ENCODE peak calls at places on chromosomes 16 and 17, in four cellular contexts. Q is K562, F is GM12878, R is HepG2. O is an unnamed sample.

GRCh38 chr17:40417258-40417608 is 463 bp downstream of the TOP2A start:
- DNase-seq in Q (peak), F (no peak), R (peak), O (no peak)

GRCh38 chr16:57498031-57498430 is 11.7 kb upstream of the DOK4 start:
- DNase-seq in Q (no peak), F (no peak), R (no peak), O (no peak)

GRCh38 chr16:65106792-65107191 is 15.1 kb downstream of the CDH11 start:
- DNase-seq in Q (no peak), F (no peak), R (no peak), O (no peak)

GRCh38 chr17:66834919-66835454 is at the start of gene CACNG5:
- DNase-seq in Q (peak), F (no peak), R (no peak), O (peak)

GRCh38 chr17:16106161-16106891 is 106.7 kb downstream of the TTC19 start:
- DNase-seq in Q (peak), F (no peak), R (peak), O (no peak)

GRCh38 chr17:38444151-38444550 is 15.9 kb downstream of the ARHGAP23 start:
- DNase-seq in Q (peak), F (no peak), R (peak), O (peak)

GRCh38 chr16:20727181-20727580 is 14.4 kb downstream of the THUMPD1 start:
- DNase-seq in Q (no peak), F (no peak), R (no peak), O (no peak)

GRCh38 chr17:44333371-44333770 is 8.7 kb upstream of the SLC25A39 start:
- DNase-seq in Q (no peak), F (no peak), R (no peak), O (no peak)

GRCh38 chr16:71396589-71396988 is 38.1 kb downstream of the CALB2 start:
- DNase-seq in Q (no peak), F (no peak), R (no peak), O (no peak)

GRCh38 chr16:80899804-80900592 is 95.6 kb upstream of the CDYL2 start:
- DNase-seq in Q (peak), F (no peak), R (peak), O (no peak)

GRCh38 chr17:36641877-36642845 is 40.8 kb downstream of the MRM1 start:
- DNase-seq in Q (no peak), F (no peak), R (no peak), O (peak)

GRCh38 chr16:57938936-57939871 is 31.7 kb downstream of the CNGB1 start:
- DNase-seq in Q (no peak), F (no peak), R (peak), O (no peak)

GRCh38 chr16:10935491-10935890 is 6.8 kb downstream of the DEXI start:
- DNase-seq in Q (no peak), F (no peak), R (no peak), O (no peak)

GRCh38 chr17:50261051-50261915 is 13.0 kb upstream of the TMEM92 start:
- DNase-seq in Q (peak), F (no peak), R (no peak), O (no peak)

GRCh38 chr16:67115649-67116048 is 5.9 kb downstream of the PHAF1 start:
- DNase-seq in Q (no peak), F (no peak), R (no peak), O (no peak)

GRCh38 chr17:752620-753219 is 656 bp upstream of the GEMIN4 start:
- DNase-seq in Q (peak), F (no peak), R (no peak), O (peak)

GRCh38 chr17:66190738-66191606 is 961 bp downstream of the CEP112 start:
- DNase-seq in Q (no peak), F (no peak), R (peak), O (no peak)

GRCh38 chr16:6616746-6617145 is 715.9 kb upstream of the RBFOX1 start:
- DNase-seq in Q (no peak), F (no peak), R (no peak), O (no peak)

GRCh38 chr16:14423344-14423743 is 206.7 kb downstream of the PARN start:
- DNase-seq in Q (no peak), F (no peak), R (no peak), O (no peak)

GRCh38 chr16:12436201-12436657 is 367.5 kb downstream of the CPPED1 start:
- DNase-seq in Q (no peak), F (no peak), R (no peak), O (peak)

GRCh38 chr17:50518265-50519023 is 10.2 kb downstream of the MYCBPAP start:
- DNase-seq in Q (no peak), F (no peak), R (peak), O (no peak)

GRCh38 chr16:85055503-85056210 is 28.1 kb downstream of the KIAA0513 start:
- DNase-seq in Q (peak), F (peak), R (peak), O (no peak)

DNA sequence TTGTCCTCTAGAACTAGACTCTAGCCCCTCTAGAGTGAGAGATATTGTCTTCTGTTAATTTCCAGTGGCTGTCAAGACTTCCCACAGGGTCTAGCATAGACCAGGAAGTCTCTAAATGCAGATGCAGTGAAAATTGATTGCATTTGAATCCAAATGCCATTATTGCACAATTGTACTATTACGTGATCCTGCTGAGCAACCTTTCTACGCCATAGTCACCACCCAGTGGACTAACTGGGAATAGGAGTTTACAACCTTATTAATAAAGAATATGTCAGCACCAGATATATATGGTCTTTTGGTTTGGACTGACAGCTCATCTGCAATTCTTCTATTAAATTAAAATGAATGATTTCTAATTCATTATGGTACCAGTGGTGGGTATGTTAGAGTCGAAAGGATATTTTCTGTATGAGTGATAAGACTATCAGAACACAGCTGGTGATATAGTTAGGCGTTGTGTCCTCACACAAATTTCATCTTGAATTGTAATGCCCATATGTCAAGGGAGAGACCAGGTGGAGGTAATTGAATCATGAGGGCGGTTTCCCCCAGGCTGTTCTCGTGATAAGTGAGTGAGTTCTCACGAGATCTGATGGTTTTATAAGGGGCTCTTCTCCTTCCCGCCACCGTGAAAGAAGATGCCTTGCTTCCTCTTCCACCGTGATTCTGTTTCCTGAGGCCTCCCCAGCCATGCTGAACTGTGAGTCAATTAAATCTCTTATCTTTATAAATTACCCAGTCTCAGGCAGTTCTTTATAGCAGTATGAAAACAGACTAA is 138.9 kb upstream of the CA10 start:
- DNase-seq in Q (no peak), F (no peak), R (peak), O (no peak)
- TF ChIP-seq CBFB in Q (no peak), F (no peak), R (no peak), O (no peak)

GRCh38 chr16:24534634-24535033 is 4.7 kb upstream of the RBBP6 start:
- DNase-seq in Q (no peak), F (no peak), R (peak), O (no peak)
- TF ChIP-seq CBFB in Q (no peak), F (no peak), R (no peak), O (no peak)

DNA sequence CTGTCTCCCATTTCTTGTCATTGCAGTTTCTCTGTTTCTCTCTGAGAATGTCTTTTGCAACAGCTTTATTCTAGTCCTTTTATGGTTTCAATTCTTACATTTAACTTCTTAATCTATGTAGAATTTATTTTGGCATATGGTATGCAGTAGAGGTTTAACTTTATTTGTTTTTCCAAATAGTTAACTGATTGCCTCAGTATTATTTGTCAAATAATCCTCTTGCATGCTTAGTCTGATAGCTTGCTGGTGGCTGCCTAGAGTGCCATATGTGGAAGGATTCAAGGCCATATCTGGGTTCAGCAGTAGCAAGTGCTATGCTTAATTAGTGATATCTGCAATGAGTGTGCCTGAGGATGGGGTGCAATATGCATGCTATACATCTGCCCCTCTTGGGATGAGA is 6.9 kb downstream of the SNTB2 start:
- DNase-seq in Q (no peak), F (no peak), R (peak), O (no peak)
- TF ChIP-seq CBFB in Q (no peak), F (no peak), R (no peak), O (no peak)

GRCh38 chr16:8937803-8938202 is 25.9 kb downstream of the USP7 start:
- DNase-seq in Q (no peak), F (no peak), R (no peak), O (no peak)

GRCh38 chr16:8934601-8935000 is 29.1 kb downstream of the USP7 start:
- DNase-seq in Q (no peak), F (no peak), R (no peak), O (no peak)

GRCh38 chr16:8935989-8936388 is 27.7 kb downstream of the USP7 start:
- DNase-seq in Q (no peak), F (no peak), R (peak), O (peak)

GRCh38 chr16:8931864-8932263 is 31.8 kb downstream of the USP7 start:
- DNase-seq in Q (peak), F (no peak), R (peak), O (peak)

DNA sequence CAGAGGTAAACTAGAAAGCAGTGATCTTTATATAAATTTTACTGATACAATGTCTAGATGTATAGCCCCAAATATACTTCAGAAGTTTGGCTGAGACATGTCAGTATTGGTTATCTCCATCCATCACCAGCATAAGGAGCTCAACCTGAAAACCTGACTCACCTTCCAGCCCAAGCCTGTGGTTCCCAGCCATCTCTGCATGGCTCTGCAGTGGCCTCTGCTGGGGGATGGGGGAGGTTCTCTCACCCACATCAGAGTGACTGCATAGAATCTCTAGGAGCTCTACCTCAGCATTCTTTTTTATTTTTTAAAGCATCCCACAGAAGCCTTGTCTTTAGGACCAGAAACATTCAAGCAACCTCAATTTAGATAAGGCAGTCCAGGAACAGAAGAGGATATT is 27.3 kb downstream of the USP7 start:
- DNase-seq in Q (peak), F (no peak), R (peak), O (peak)
- TF ChIP-seq CBFB in Q (no peak), F (no peak), R (no peak), O (no peak)